ENCODE peak calls at places on chromosome 11, in five cellular contexts. E is pancreas, A is fibroblast of pulmonary artery, R is GM12864, J is BJ. O is an unnamed sample.

GRCh38 chr11:76577199-76577920 is 93.2 kb downstream of the LRRC32 start:
- DNase-seq in E (no peak), A (peak; percentile 84), R (no peak), J (no peak), O (peak; percentile 53)

GRCh38 chr11:27468209-27468608 is 4.4 kb downstream of the LGR4 start:
- DNase-seq in E (no peak), A (peak; percentile 93), R (no peak), J (peak; percentile 51), O (no peak)

GRCh38 chr11:61347916-61348461 is 13.7 kb downstream of the CYB561A3 start:
- DNase-seq in E (no peak), A (peak; percentile 90), R (no peak), J (no peak), O (no peak)

GRCh38 chr11:97856666-97857065 is 1164.1 kb upstream of the CNTN5 start:
- DNase-seq in E (no peak), A (no peak), R (no peak), J (no peak), O (no peak)

GRCh38 chr11:86749376-86749775 is 51.0 kb upstream of the PRSS23 start:
- DNase-seq in E (no peak), A (no peak), R (no peak), J (no peak), O (no peak)

GRCh38 chr11:85935751-85936150 is 80.6 kb downstream of the CCDC83 start:
- DNase-seq in E (no peak), A (no peak), R (no peak), J (no peak), O (no peak)

GRCh38 chr11:1267441-1268100 is 41.9 kb downstream of the TOLLIP start:
- DNase-seq in E (no peak), A (no peak), R (no peak), J (no peak), O (no peak)

GRCh38 chr11:16505481-16505880 is 149.1 kb upstream of the SOX6 start:
- DNase-seq in E (no peak), A (no peak), R (no peak), J (no peak), O (no peak)

GRCh38 chr11:61349189-61349751 is 12.4 kb downstream of the CYB561A3 start:
- DNase-seq in E (no peak), A (no peak), R (no peak), J (no peak), O (no peak)

GRCh38 chr11:113249491-113249763 is 65.0 kb upstream of the TTC12 start:
- DNase-seq in E (no peak), A (peak; percentile 14), R (no peak), J (no peak), O (no peak)

GRCh38 chr11:128098840-128099239 is 488.5 kb downstream of the ETS1 start:
- DNase-seq in E (no peak), A (no peak), R (no peak), J (no peak), O (no peak)

GRCh38 chr11:24391165-24391564 is 105.7 kb upstream of the LUZP2 start:
- DNase-seq in E (no peak), A (peak; percentile 69), R (no peak), J (no peak), O (peak; percentile 16)

GRCh38 chr11:105466582-105467228 is 143.2 kb upstream of the GRIA4 start:
- DNase-seq in E (no peak), A (peak; percentile 75), R (no peak), J (no peak), O (peak; percentile 56)

GRCh38 chr11:66885469-66886316 is 28.8 kb downstream of the LRFN4 start:
- DNase-seq in E (no peak), A (no peak), R (no peak), J (no peak), O (no peak)

GRCh38 chr11:47403571-47403970 is 4.8 kb upstream of the SLC39A13 start:
- DNase-seq in E (no peak), A (no peak), R (no peak), J (no peak), O (no peak)

GRCh38 chr11:47672283-47672730 is 29.9 kb upstream of the MTCH2 start:
- DNase-seq in E (no peak), A (peak; percentile 9), R (no peak), J (no peak), O (no peak)

GRCh38 chr11:38680166-38680565 is 2082.1 kb upstream of the RAG2 start:
- DNase-seq in E (no peak), A (no peak), R (no peak), J (no peak), O (no peak)

GRCh38 chr11:112794321-112794720 is 166.9 kb upstream of the NCAM1 start:
- DNase-seq in E (no peak), A (no peak), R (no peak), J (no peak), O (no peak)

GRCh38 chr11:57269580-57270021 is 32.6 kb upstream of the APLNR start:
- DNase-seq in E (no peak), A (no peak), R (no peak), J (no peak), O (no peak)

GRCh38 chr11:70631624-70632047 is 233.3 kb downstream of the CTTN start:
- DNase-seq in E (no peak), A (no peak), R (no peak), J (no peak), O (no peak)

GRCh38 chr11:83371489-83371888 is 85.3 kb upstream of the CCDC90B start:
- DNase-seq in E (no peak), A (no peak), R (no peak), J (no peak), O (no peak)

GRCh38 chr11:75280227-75280671 is 39.7 kb downstream of the TPBGL start:
- DNase-seq in E (peak; percentile 83), A (peak; percentile 82), R (peak; percentile 19), J (no peak), O (peak; percentile 19)

GRCh38 chr11:118610220-118610772 is 2.9 kb downstream of the PHLDB1 start:
- DNase-seq in E (peak; percentile 63), A (no peak), R (no peak), J (no peak), O (no peak)

GRCh38 chr11:118609380-118610219 is 2.2 kb downstream of the PHLDB1 start:
- DNase-seq in E (peak; percentile 63), A (peak; percentile 42), R (no peak), J (no peak), O (no peak)

GRCh38 chr11:118607401-118608267 is at the start of gene PHLDB1:
- DNase-seq in E (peak; percentile 81), A (peak; percentile 72), R (no peak), J (no peak), O (peak; percentile 64)

GRCh38 chr11:118606844-118607228 is 579 bp upstream of the PHLDB1 start:
- DNase-seq in E (peak; percentile 12), A (no peak), R (no peak), J (no peak), O (no peak)

DNA sequence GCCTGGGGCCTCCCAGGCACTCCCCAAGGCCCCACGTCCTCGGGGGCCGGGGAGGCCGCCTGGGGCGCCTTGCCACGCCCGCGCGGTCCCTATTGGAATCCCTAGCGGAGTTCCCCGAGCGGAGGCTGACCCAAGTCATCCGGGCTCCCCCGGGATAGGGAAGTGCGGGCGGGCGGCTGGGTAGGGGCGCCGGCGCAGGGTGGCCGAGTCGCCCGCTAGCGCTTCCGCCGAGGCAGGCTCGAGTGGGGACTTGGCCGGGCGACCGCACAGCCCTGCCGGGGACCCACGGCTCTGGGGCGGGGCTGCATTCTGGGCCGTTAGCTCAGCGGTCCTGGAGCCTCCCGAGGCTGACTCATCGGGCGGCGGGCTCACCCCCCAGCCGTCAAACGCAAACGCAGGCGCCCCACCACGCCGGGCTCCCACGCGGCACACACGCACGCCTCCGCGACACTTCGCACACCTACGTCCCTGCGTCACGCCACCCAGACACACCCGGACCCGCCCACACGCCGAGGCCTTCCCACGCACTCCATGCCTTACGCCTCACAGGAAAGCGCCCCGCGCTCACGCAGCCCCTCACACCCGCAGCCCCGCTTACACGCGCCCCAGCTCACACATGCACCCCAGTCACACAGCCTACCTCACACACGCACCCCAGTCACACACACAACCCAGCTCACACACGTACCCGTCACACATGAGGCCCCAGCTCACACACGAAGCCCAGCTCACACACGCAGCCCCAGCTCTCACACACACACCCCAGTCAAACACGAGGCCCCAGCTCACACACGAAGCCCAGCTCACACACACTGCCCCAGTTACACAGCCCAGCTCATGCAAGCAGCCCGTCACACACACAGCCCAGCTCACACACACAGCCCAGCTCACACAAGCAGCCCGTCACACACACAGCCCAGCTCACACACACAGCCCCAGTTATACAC is 1.1 kb downstream of the PHLDB1 start:
- DNase-seq in E (peak; percentile 73), A (peak; percentile 92), R (no peak), J (no peak), O (peak; percentile 70)
- H3K4me3 ChIP-seq in E (peak overlapping the region; percentile 38), A (peak overlapping the region; percentile 83), R (peak overlapping the region; percentile 52), J (peak overlapping the region; percentile 68), O (peak overlapping the region; percentile 84)

DNA sequence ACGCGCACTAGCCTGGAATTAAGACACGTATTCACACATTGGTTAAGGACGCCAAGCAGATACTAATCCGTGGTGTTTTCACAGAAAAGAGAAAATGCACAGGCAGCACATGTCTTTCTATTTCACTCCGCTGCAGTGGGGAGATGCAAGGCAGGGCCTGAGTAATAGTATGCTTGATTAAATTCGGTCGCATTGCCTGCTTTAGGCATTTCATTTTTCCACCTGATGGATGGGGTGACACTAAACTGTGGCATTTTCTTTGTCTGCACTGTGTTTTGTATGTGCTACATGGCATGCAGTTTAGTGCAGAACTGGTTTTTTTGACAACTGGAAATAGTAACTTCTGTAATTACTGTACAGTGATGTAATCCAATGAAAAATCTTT is 94.9 kb downstream of the SLC17A6 start:
- DNase-seq in E (no peak), A (no peak), R (no peak), J (no peak), O (no peak)
- H3K4me3 ChIP-seq in E (no peak overlapping the region), A (peak overlapping the region; percentile 48), R (no peak overlapping the region), J (no peak overlapping the region), O (peak overlapping the region; percentile 34)

DNA sequence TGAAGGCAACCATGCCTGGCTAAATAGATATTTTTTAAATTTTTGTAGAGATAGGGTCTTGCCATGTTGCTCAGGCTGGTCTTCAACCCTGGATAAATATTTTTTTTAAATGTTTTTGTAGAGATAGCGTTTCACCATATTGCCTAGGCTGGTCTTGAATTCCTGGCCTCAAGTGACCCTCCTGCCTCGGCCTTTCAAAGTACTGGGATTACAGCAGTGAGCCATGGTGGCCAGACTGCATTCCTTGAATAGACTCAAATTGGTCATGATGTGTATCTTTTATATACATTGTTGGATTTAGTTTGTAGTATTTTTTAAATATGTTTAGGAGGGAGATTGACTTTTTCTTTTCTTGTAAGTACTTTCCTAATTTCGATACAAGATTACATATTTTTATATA is 325.7 kb upstream of the C11orf87 start:
- DNase-seq in E (no peak), A (no peak), R (no peak), J (no peak), O (no peak)
- H3K4me3 ChIP-seq in E (no peak overlapping the region), A (no peak overlapping the region), R (no peak overlapping the region), J (no peak overlapping the region), O (no peak overlapping the region)

DNA sequence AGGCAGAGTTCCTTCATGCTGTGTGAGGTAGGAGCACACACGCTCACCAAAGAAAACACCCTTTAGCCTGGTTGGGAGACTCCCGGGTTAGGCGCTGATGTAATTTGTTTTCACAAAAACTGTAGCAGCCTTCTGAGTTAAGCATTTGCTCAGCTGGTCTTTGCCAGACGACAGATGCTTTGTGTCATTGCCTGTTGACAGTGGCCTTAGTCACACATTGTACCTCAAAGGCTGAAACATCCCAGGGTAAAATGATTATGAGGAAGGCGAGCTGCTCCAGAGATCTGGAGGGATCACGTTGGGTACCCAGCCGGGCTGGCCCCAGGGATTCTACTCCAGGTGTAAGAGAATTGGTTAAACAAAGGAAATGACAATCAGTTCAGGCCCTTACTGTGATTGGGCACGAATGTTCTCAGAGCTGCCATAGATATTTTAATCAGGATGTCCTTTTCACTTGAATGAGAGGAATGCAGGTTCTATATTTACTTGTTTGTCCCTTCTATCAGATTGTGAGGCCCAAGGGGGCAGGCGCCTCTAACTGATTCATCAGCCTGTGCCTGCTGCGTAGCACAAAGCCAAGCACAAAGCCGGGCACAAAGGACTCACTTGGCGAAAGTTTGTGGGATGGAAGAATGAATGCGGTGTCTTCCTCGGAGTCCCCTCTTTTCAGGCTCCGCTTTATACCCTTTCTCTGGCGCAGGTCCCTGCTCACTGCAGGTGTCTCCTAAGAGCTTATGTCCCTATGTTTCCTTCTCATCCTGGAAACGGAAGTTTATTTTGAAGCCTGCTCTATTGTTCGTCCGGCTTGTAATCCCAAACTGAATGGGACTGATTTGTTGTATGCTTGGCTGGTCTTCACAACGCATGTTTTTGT is 47.1 kb downstream of the ADM start:
- DNase-seq in E (peak; percentile 60), A (peak; percentile 92), R (no peak), J (peak; percentile 62), O (no peak)
- H3K4me3 ChIP-seq in E (no peak overlapping the region), A (no peak overlapping the region), R (no peak overlapping the region), J (no peak overlapping the region), O (no peak overlapping the region)

O was measured in skeletal muscle cell.